ENCODE peak calls at places on chromosomes 11 and 22, in nine cellular contexts. D, T, G, S, P, K, F, O and R are unnamed samples.
A peak's percentile ranks its signal among the peaks of the same experiment; 100 is the strongest.

GRCh38 chr11:108131993-108132392 is 10.6 kb downstream of the ACAT1 start:
- DNase-seq in K (no peak), S (no peak), G (no peak), T (no peak), P (no peak), O (no peak), D (no peak), F (no peak), R (no peak)

GRCh38 chr11:20522536-20522935 is 76.9 kb upstream of the SLC6A5 start:
- DNase-seq in G (no peak), T (no peak), K (no peak), D (no peak), O (no peak), S (no peak), P (no peak), F (no peak), R (no peak)

GRCh38 chr11:31628111-31628510 is 118.5 kb downstream of the ELP4 start:
- DNase-seq in S (no peak), O (no peak), K (no peak), F (no peak), P (no peak), D (no peak), G (no peak), T (no peak), R (no peak)

GRCh38 chr11:45766469-45766868 is 38.5 kb upstream of the SLC35C1 start:
- DNase-seq in T (peak; percentile 4), G (no peak), P (no peak), S (no peak), F (no peak), K (no peak), D (no peak), O (no peak), R (no peak)

GRCh38 chr11:77082838-77083552 is 16.2 kb downstream of the CAPN5 start:
- DNase-seq in K (peak; percentile 59), T (peak; percentile 47), P (no peak), O (peak; percentile 87), S (peak; percentile 82), G (no peak), F (no peak), D (peak; percentile 16), R (peak; percentile 69)

GRCh38 chr11:27599217-27599616 is 92.6 kb upstream of the LIN7C start:
- DNase-seq in P (no peak), T (no peak), G (no peak), S (no peak), O (no peak), F (no peak), D (no peak), K (no peak), R (no peak)

GRCh38 chr11:936199-936598 is 10.5 kb downstream of the AP2A2 start:
- DNase-seq in D (no peak), K (no peak), T (no peak), G (no peak), S (no peak), O (no peak), P (no peak), F (no peak), R (no peak)

GRCh38 chr22:36569999-36570398 is 41.0 kb upstream of the EIF3D start:
- DNase-seq in P (no peak), T (no peak), K (no peak), S (peak; percentile 76), F (peak; percentile 22), O (no peak), D (no peak), G (peak; percentile 29), R (no peak)

GRCh38 chr22:39388261-39389011 is 11.1 kb upstream of the TAB1 start:
- DNase-seq in G (peak; percentile 49), D (peak; percentile 63), K (peak; percentile 92), T (peak; percentile 76), O (peak; percentile 92), S (peak; percentile 96), P (peak; percentile 93), F (peak; percentile 98), R (peak; percentile 84)

GRCh38 chr11:127063191-127063590 is 62.6 kb upstream of the KIRREL3 start:
- DNase-seq in P (no peak), F (no peak), G (no peak), K (no peak), S (no peak), D (no peak), T (no peak), O (no peak), R (no peak)

GRCh38 chr22:49301398-49302149 is 526.1 kb downstream of the BRD1 start:
- DNase-seq in P (peak; percentile 81), K (no peak), S (no peak), F (no peak), G (no peak), O (no peak), D (no peak), T (peak; percentile 20), R (no peak)

GRCh38 chr11:12207384-12208150 is 97.2 kb downstream of the MICAL2 start:
- DNase-seq in P (no peak), D (no peak), T (no peak), F (no peak), O (no peak), G (no peak), S (no peak), K (no peak), R (peak; percentile 60)

GRCh38 chr22:44254811-44255210 is 57.9 kb downstream of the SHISAL1 start:
- DNase-seq in O (no peak), G (no peak), D (no peak), F (no peak), P (no peak), S (no peak), T (peak; percentile 1), K (no peak), R (no peak)

GRCh38 chr22:20025401-20026203 is 4.7 kb downstream of the TANGO2 start:
- DNase-seq in O (no peak), D (no peak), S (no peak), K (no peak), P (no peak), G (no peak), T (no peak), F (peak; percentile 94), R (no peak)

GRCh38 chr11:12901874-12902481 is 107.1 kb upstream of the RASSF10 start:
- DNase-seq in G (no peak), S (no peak), D (no peak), O (no peak), F (no peak), P (no peak), K (no peak), T (no peak), R (no peak)

GRCh38 chr22:42857845-42858481 is 890 bp upstream of the ARFGAP3 start:
- DNase-seq in D (no peak), O (no peak), T (no peak), P (peak; percentile 21), G (no peak), K (peak; percentile 49), F (no peak), S (no peak), R (no peak)

GRCh38 chr11:104624021-104624420 is 274.2 kb downstream of the CASP12 start:
- DNase-seq in T (no peak), P (no peak), D (no peak), K (no peak), G (no peak), S (no peak), F (no peak), O (no peak), R (no peak)

GRCh38 chr11:104619751-104620150 is 278.5 kb downstream of the CASP12 start:
- DNase-seq in T (no peak), K (no peak), P (no peak), D (no peak), O (no peak), G (no peak), F (no peak), S (no peak), R (no peak)

GRCh38 chr11:104620991-104621390 is 277.3 kb downstream of the CASP12 start:
- DNase-seq in D (no peak), F (no peak), K (no peak), O (no peak), P (no peak), T (no peak), G (no peak), S (no peak), R (no peak)

GRCh38 chr11:104625246-104625645 is 273.0 kb downstream of the CASP12 start:
- DNase-seq in S (no peak), G (no peak), D (no peak), F (no peak), K (no peak), T (no peak), O (no peak), P (no peak), R (no peak)

DNA sequence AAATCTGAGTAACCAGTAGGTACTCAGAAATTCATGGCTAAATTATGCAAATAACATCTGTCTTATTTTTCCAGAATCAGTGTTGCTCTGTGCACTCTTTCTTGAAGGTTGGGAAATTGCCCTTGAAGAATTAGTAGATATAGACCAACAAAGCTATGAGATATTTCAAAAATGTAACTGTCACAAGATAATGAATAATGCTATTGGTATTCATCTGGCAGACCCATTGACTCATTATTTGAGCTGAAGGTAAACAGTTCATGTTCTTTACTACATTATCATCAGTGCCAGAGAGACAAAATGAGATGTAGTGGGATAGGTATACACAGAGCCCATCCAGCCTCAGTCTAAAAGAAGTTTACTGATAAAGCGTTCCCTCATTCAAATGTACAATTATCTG is 274.7 kb downstream of the CASP12 start:
- DNase-seq in G (no peak), T (no peak), O (no peak), D (no peak), K (no peak), S (no peak), P (no peak), F (no peak), R (no peak)
- TF ChIP-seq EP300 in G (no peak), T (no peak), O (no peak), D (no peak), K (no peak), S (peak; percentile 11), P (no peak), F (no peak), R (no peak)

DNA sequence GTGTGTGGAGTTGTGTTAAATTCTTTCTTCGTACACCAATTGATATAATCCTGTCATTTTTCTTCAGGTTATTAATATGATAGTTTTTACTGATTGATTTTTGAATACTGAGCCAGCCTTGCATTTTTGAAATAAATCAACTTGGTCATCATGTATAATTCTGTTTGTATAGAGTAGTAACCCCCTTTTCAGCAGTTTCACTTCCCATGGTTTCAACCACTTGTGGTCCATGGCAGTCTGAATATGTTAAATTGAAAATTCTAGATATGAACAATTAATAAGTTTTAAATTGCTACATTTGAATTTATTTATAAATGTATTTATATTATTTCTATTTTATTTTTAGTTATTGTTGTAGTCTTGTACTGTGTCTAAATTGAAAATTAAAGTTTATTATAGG is 32.6 kb downstream of the MS4A6A start:
- DNase-seq in D (no peak), O (no peak), T (no peak), G (no peak), K (no peak), F (no peak), P (no peak), S (no peak), R (no peak)
- TF ChIP-seq EP300 in D (no peak), O (no peak), T (no peak), G (no peak), K (no peak), F (no peak), P (no peak), S (no peak), R (no peak)

GRCh38 chr11:68845351-68846002 is 3.8 kb upstream of the CPT1A start:
- DNase-seq in P (no peak), S (no peak), F (no peak), O (no peak), K (no peak), T (no peak), D (no peak), G (no peak), R (no peak)
- TF ChIP-seq EP300 in P (no peak), S (no peak), F (no peak), O (no peak), K (no peak), T (no peak), D (peak; percentile 44), G (no peak), R (no peak)

GRCh38 chr11:88434333-88434976 is 96.9 kb upstream of the CTSC start:
- DNase-seq in F (peak; percentile 25), T (no peak), D (no peak), P (no peak), G (no peak), S (no peak), O (no peak), K (no peak), R (no peak)
- TF ChIP-seq EP300 in F (no peak), T (no peak), D (no peak), P (no peak), G (no peak), S (no peak), O (no peak), K (no peak), R (no peak)